ENCODE peak calls at places on chromosomes 11 and 22, in five cellular contexts. X is GM12892, L is K562, A is HepG2, Q is H1. D is an unnamed sample.

GRCh38 chr11:98601181-98601773 is 419.5 kb upstream of the CNTN5 start:
- DNase-seq in L (no peak), X (no peak), Q (no peak), A (no peak), D (no peak)

GRCh38 chr22:20117656-20118571 is 888 bp upstream of the TRMT2A start:
- DNase-seq in L (peak; percentile 98), A (no peak), Q (no peak), X (peak; percentile 56), D (peak; percentile 59)

GRCh38 chr11:67240575-67241389 is 25.5 kb upstream of the GRK2 start:
- DNase-seq in X (no peak), Q (no peak), L (peak; percentile 63), A (peak; percentile 73), D (no peak)

GRCh38 chr11:116073854-116074837 is 569.9 kb upstream of the CADM1 start:
- DNase-seq in L (no peak), A (no peak), Q (no peak), X (peak; percentile 38), D (peak; percentile 17)

GRCh38 chr11:72326151-72326842 is 82.3 kb upstream of the PHOX2A start:
- DNase-seq in Q (no peak), X (no peak), A (no peak), L (peak; percentile 61), D (no peak)

GRCh38 chr22:19942071-19942885 is 660 bp upstream of the TXNRD2 start:
- DNase-seq in Q (no peak), A (no peak), X (no peak), L (peak; percentile 93), D (no peak)

GRCh38 chr11:103079833-103080232 is 12.1 kb downstream of the DCUN1D5 start:
- DNase-seq in A (no peak), Q (no peak), L (no peak), X (no peak), D (no peak)

GRCh38 chr22:41368543-41368817 is 13.3 kb upstream of the TEF start:
- DNase-seq in Q (no peak), A (no peak), L (no peak), X (no peak), D (no peak)

GRCh38 chr11:128632151-128632791 is 44.9 kb upstream of the ETS1 start:
- DNase-seq in A (peak; percentile 3), L (no peak), Q (no peak), X (no peak), D (no peak)

GRCh38 chr11:65304110-65304509 is 10.6 kb upstream of the CDC42EP2 start:
- DNase-seq in A (no peak), L (no peak), Q (no peak), X (no peak), D (no peak)

GRCh38 chr22:38033522-38034277 is 23.5 kb upstream of the PICK1 start:
- DNase-seq in Q (no peak), A (no peak), X (no peak), L (peak; percentile 13), D (no peak)

GRCh38 chr11:65981101-65981740 is 19.7 kb downstream of the SART1 start:
- DNase-seq in L (no peak), X (no peak), A (no peak), Q (no peak), D (no peak)

GRCh38 chr11:95076416-95076815 is 9.7 kb downstream of the SRSF8 start:
- DNase-seq in Q (no peak), X (no peak), L (no peak), A (no peak), D (no peak)

GRCh38 chr11:128837627-128838026 is 29.5 kb downstream of the KCNJ1 start:
- DNase-seq in X (no peak), A (no peak), L (no peak), Q (no peak), D (no peak)

GRCh38 chr11:71309611-71310010 is 57.2 kb upstream of the SHANK2 start:
- DNase-seq in Q (no peak), A (no peak), L (peak; percentile 62), X (no peak), D (no peak)

GRCh38 chr11:937853-938261 is 12.2 kb downstream of the AP2A2 start:
- DNase-seq in Q (no peak), L (peak; percentile 36), X (no peak), A (no peak), D (no peak)

GRCh38 chr11:121367434-121367833 is 74.9 kb downstream of the SC5D start:
- DNase-seq in X (peak; percentile 33), Q (no peak), L (no peak), A (no peak), D (peak; percentile 44)

GRCh38 chr22:33476716-33477115 is 418.5 kb upstream of the SYN3 start:
- DNase-seq in L (no peak), A (peak; percentile 61), X (no peak), Q (no peak), D (no peak)

GRCh38 chr11:8206251-8207079 is 37.6 kb upstream of the RIC3 start:
- DNase-seq in X (no peak), A (no peak), L (peak; percentile 91), Q (no peak), D (no peak)

GRCh38 chr22:29030618-29031235 is 30.9 kb downstream of the C22orf31 start:
- DNase-seq in L (peak; percentile 68), Q (no peak), X (no peak), A (peak; percentile 93), D (no peak)

GRCh38 chr22:36430863-36431262 is 43.1 kb upstream of the MYH9 start:
- DNase-seq in L (peak; percentile 31), A (peak; percentile 52), Q (no peak), X (no peak), D (no peak)

GRCh38 chr22:17890245-17890671 is 116.0 kb upstream of the BID start:
- DNase-seq in A (no peak), Q (no peak), L (peak; percentile 49), X (no peak), D (no peak)

GRCh38 chr22:23849009-23850006 is 8.4 kb upstream of the SLC2A11 start:
- DNase-seq in L (peak; percentile 84), X (peak; percentile 90), A (peak; percentile 58), Q (peak; percentile 61), D (peak; percentile 89)

GRCh38 chr11:103803062-103803461 is 233.4 kb upstream of the DDI1 start:
- DNase-seq in X (no peak), L (no peak), Q (no peak), A (no peak), D (no peak)

GRCh38 chr11:27973851-27974536 is 134.0 kb downstream of the KIF18A start:
- DNase-seq in A (no peak), L (no peak), X (no peak), Q (no peak), D (no peak)

GRCh38 chr11:126390418-126390817 is 34.9 kb downstream of the ST3GAL4 start:
- DNase-seq in X (no peak), A (no peak), Q (no peak), L (no peak), D (no peak)

GRCh38 chr11:31804439-31805036 is 6.6 kb downstream of the PAX6 start:
- DNase-seq in L (no peak), A (no peak), X (no peak), Q (no peak), D (no peak)

GRCh38 chr11:71451596-71452353 is 1.2 kb upstream of the NADSYN1 start:
- DNase-seq in Q (peak; percentile 38), X (no peak), L (no peak), A (peak; percentile 14), D (no peak)

GRCh38 chr11:117072517-117073218 is 25.6 kb downstream of the SIK3 start:
- DNase-seq in A (peak; percentile 93), X (no peak), Q (no peak), L (peak; percentile 56), D (no peak)

GRCh38 chr11:44634401-44635281 is 69.2 kb downstream of the CD82 start:
- DNase-seq in L (peak; percentile 67), X (no peak), A (no peak), Q (no peak), D (no peak)

GRCh38 chr11:70517996-70518907 is 119.9 kb downstream of the CTTN start:
- DNase-seq in X (no peak), L (no peak), Q (no peak), A (no peak), D (no peak)

GRCh38 chr22:39389420-39389819 is 10.2 kb upstream of the TAB1 start:
- DNase-seq in L (no peak), X (no peak), Q (no peak), A (no peak), D (no peak)

GRCh38 chr11:62556872-62557631 is 10.4 kb upstream of the AHNAK start:
- DNase-seq in L (no peak), A (no peak), Q (no peak), X (no peak), D (no peak)

GRCh38 chr11:45142241-45142885 is 4.1 kb upstream of the PRDM11 start:
- DNase-seq in X (no peak), L (no peak), Q (no peak), A (no peak), D (no peak)

GRCh38 chr11:103959279-103959930 is 77.0 kb upstream of the DDI1 start:
- DNase-seq in X (peak; percentile 10), Q (no peak), A (no peak), L (no peak), D (no peak)

GRCh38 chr11:61054927-61055562 is 47.2 kb upstream of the CD5 start:
- DNase-seq in A (no peak), Q (no peak), L (no peak), X (no peak), D (no peak)

GRCh38 chr11:107928767-107929507 is 689 bp downstream of the RAB39A start:
- DNase-seq in A (no peak), X (no peak), Q (no peak), L (no peak), D (no peak)

GRCh38 chr11:36818410-36818809 is 220.4 kb upstream of the RAG2 start:
- DNase-seq in X (no peak), Q (no peak), L (no peak), A (no peak), D (no peak)

GRCh38 chr11:87286338-87286737 is 248.6 kb downstream of the TMEM135 start:
- DNase-seq in X (no peak), Q (no peak), A (no peak), L (no peak), D (no peak)
- TF ChIP-seq TAF1 in X (no peak), Q (no peak), A (no peak), L (no peak), D (no peak)

GRCh38 chr11:123197711-123198110 is 2.7 kb upstream of the CLMP start:
- DNase-seq in X (no peak), L (no peak), Q (no peak), A (no peak), D (no peak)

GRCh38 chr11:123196060-123196714 is 1.1 kb upstream of the CLMP start:
- DNase-seq in A (no peak), X (no peak), Q (no peak), L (no peak), D (no peak)

GRCh38 chr11:123194308-123195181 is 503 bp downstream of the CLMP start:
- DNase-seq in Q (no peak), X (no peak), A (no peak), L (no peak), D (no peak)

GRCh38 chr11:123193742-123194141 is 1.3 kb downstream of the CLMP start:
- DNase-seq in Q (no peak), L (no peak), A (no peak), X (no peak), D (no peak)

GRCh38 chr11:123195182-123196059 is at the start of gene CLMP:
- DNase-seq in L (no peak), A (no peak), Q (no peak), X (no peak), D (peak; percentile 33)
- TF ChIP-seq POLR2AphosphoS5 in L (no peak), A (no peak), Q (peak; percentile 28), X (no peak), D (no peak)

GRCh38 chr11:20387262-20388095 is at the start of gene PRMT3:
- DNase-seq in A (peak; percentile 88), Q (peak; percentile 89), X (peak; percentile 86), L (peak; percentile 94), D (peak; percentile 86)
- TF ChIP-seq POLR2A in A (peak; percentile 81), Q (peak; percentile 90), X (peak; percentile 91), L (peak; percentile 87), D (peak; percentile 93)

GRCh38 chr22:45320326-45320976 is 10.7 kb downstream of the FAM118A start:
- DNase-seq in Q (no peak), L (no peak), A (no peak), X (no peak), D (no peak)
- TF ChIP-seq TAF1 in Q (no peak), L (no peak), A (no peak), X (no peak), D (no peak)

D was measured in GM12891.